ENCODE peak calls at places on chromosomes 12 and 14, in six cellular contexts. H is heart right ventricle; W is osteocyte; Z is IMR-90; G is iris pigment epithelial cell; A is stimulated activated CD8-positive, alpha-beta memory T cell treated with anti-CD3 and anti-CD28 coated beads, Interleukin-12 subunit alpha, Interleukin-12 subunit beta, amount 100 ng/mL, for 4 hours. J is an unnamed sample.

GRCh38 chr12:122874081-122874480 is 21.8 kb downstream of the VPS37B start:
- DNase-seq in H (no peak), W (no peak), Z (no peak), G (no peak), A (no peak), J (no peak)

GRCh38 chr12:103468837-103469236 is 26.9 kb downstream of the C12orf42 start:
- DNase-seq in H (no peak), W (no peak), Z (no peak), G (no peak), A (no peak), J (no peak)

GRCh38 chr12:43028826-43029225 is 439.3 kb upstream of the PRICKLE1 start:
- DNase-seq in H (no peak), W (no peak), Z (peak), G (peak), A (no peak), J (no peak)

GRCh38 chr14:30559638-30560071 is 697 bp downstream of the G2E3 start:
- DNase-seq in H (no peak), W (no peak), Z (peak), G (peak), A (no peak), J (no peak)

GRCh38 chr14:47555333-47555732 is 120.1 kb downstream of the MDGA2 start:
- DNase-seq in H (no peak), W (no peak), Z (no peak), G (no peak), A (no peak), J (no peak)

GRCh38 chr12:12909995-12910391 is 18.6 kb downstream of the GPRC5A start:
- DNase-seq in H (no peak), W (no peak), Z (peak), G (no peak), A (no peak), J (no peak)

GRCh38 chr14:91230363-91231035 is 14.0 kb downstream of the GPR68 start:
- DNase-seq in H (no peak), W (no peak), Z (peak), G (peak), A (no peak), J (no peak)

GRCh38 chr12:51522696-51523095 is 68.3 kb upstream of the SCN8A start:
- DNase-seq in H (no peak), W (no peak), Z (no peak), G (no peak), A (no peak), J (no peak)

GRCh38 chr12:64840949-64841717 is 16.7 kb downstream of the TBC1D30 start:
- DNase-seq in H (no peak), W (no peak), Z (no peak), G (no peak), A (no peak), J (no peak)

GRCh38 chr12:13022737-13023370 is 21.3 kb upstream of the FAM234B start:
- DNase-seq in H (no peak), W (no peak), Z (peak), G (no peak), A (no peak), J (no peak)

GRCh38 chr12:19431407-19432308 is 7.6 kb upstream of the AEBP2 start:
- DNase-seq in H (no peak), W (no peak), Z (peak), G (peak), A (no peak), J (no peak)

GRCh38 chr14:71748196-71748595 is 184.0 kb upstream of the RGS6 start:
- DNase-seq in H (no peak), W (peak), Z (no peak), G (no peak), A (no peak), J (no peak)

GRCh38 chr14:34078117-34078743 is 127.4 kb upstream of the EGLN3 start:
- DNase-seq in H (no peak), W (no peak), Z (no peak), G (peak), A (no peak), J (no peak)

GRCh38 chr12:20395791-20396550 is 27.6 kb downstream of the PDE3A start:
- DNase-seq in H (peak), W (no peak), Z (no peak), G (no peak), A (no peak), J (no peak)